ENCODE peak calls at places on chromosomes 5 and 9, in six cellular contexts. N is pancreas; W is HCT116; B is activated CD4-positive, CD25-positive, alpha-beta regulatory T cell treated with anti-CD3 and anti-CD28 coated beads, Interleukin-2, amount 50 U/mL, for 24 hours; I is stimulated activated naive CD8-positive, alpha-beta T cell treated with anti-CD3 and anti-CD28 coated beads, Interleukin-15, Interleukin-2, amounts not matched to agents 100 U/mL and 50 U/mL, for 24 hours; P is CD8-positive, alpha-beta T cell. U is an unnamed sample.

GRCh38 chr9:9790216-9790872 is 822.5 kb downstream of the PTPRD start:
- ATAC-seq in N (peak; percentile 71), P (no peak), I (no peak), W (no peak), B (no peak), U (no peak)

GRCh38 chr5:32984851-32985250 is 273.7 kb downstream of the NPR3 start:
- ATAC-seq in W (no peak), I (no peak), N (no peak), P (no peak), B (no peak), U (peak; percentile 68)

GRCh38 chr9:137705906-137706305 is 87.1 kb downstream of the EHMT1 start:
- ATAC-seq in P (no peak), B (peak; percentile 22), N (no peak), I (no peak), W (peak; percentile 36), U (no peak)

GRCh38 chr5:158856794-158857193 is 242.9 kb downstream of the EBF1 start:
- ATAC-seq in I (no peak), N (no peak), P (peak; percentile 31), W (no peak), B (no peak), U (no peak)

GRCh38 chr9:14179449-14179848 is 134.5 kb downstream of the NFIB start:
- ATAC-seq in B (no peak), I (no peak), N (peak; percentile 93), P (no peak), W (peak; percentile 38), U (no peak)

GRCh38 chr9:107336718-107337360 is 53.8 kb downstream of the RAD23B start:
- ATAC-seq in W (no peak), I (no peak), N (peak; percentile 54), P (no peak), B (no peak), U (peak; percentile 31)

GRCh38 chr9:101035098-101035497 is 6.6 kb downstream of the PLPPR1 start:
- ATAC-seq in W (no peak), P (no peak), B (no peak), I (no peak), N (no peak), U (no peak)

GRCh38 chr5:93611900-93612898 is 29.2 kb downstream of the NR2F1 start:
- ATAC-seq in I (peak; percentile 28), N (peak; percentile 84), B (no peak), W (peak; percentile 68), P (no peak), U (peak; percentile 75)

GRCh38 chr5:56610093-56610698 is 205.2 kb upstream of the MAP3K1 start:
- ATAC-seq in B (peak; percentile 97), W (no peak), P (peak; percentile 62), N (no peak), I (peak; percentile 81), U (no peak)

GRCh38 chr9:116061546-116062205 is 91.9 kb upstream of the PAPPA start:
- ATAC-seq in I (no peak), B (no peak), W (no peak), P (no peak), N (no peak), U (no peak)

GRCh38 chr5:140565024-140565779 is 574 bp downstream of the SLC35A4 start:
- ATAC-seq in B (no peak), N (no peak), I (peak; percentile 1), P (no peak), W (peak; percentile 15), U (no peak)

U was measured in SK-N-SH treated with all-trans-retinoic acid at 6 μM for 48 hours.